ENCODE peak calls at places on chromosomes 11 and 22, in four cellular contexts. E is stromal cell of bone marrow; O is activated effector memory CD4-positive, alpha-beta T cell treated with anti-CD3 and anti-CD28 coated beads, Interleukin-2, amount 50 U/mL, for 16 hours; P is MV-4-11. S is an unnamed sample.

GRCh38 chr11:3849297-3849874 is 6.1 kb upstream of the STIM1 start:
- DNase-seq in O (no peak), E (no peak), P (peak; percentile 55), S (no peak)

GRCh38 chr22:22171357-22172218 is 73.0 kb upstream of the VPREB1 start:
- DNase-seq in O (no peak), P (no peak), E (no peak), S (no peak)

GRCh38 chr11:72352859-72353551 is 81.3 kb downstream of the CLPB start:
- DNase-seq in O (no peak), P (peak; percentile 46), E (peak; percentile 84), S (no peak)

GRCh38 chr11:106471273-106471672 is 393.8 kb downstream of the AASDHPPT start:
- DNase-seq in E (no peak), O (no peak), P (no peak), S (no peak)

GRCh38 chr11:18853086-18853720 is 61.6 kb upstream of the PTPN5 start:
- DNase-seq in P (no peak), E (no peak), O (no peak), S (no peak)

GRCh38 chr11:105045897-105046296 is 762 bp upstream of the CARD16 start:
- DNase-seq in E (peak; percentile 11), O (no peak), P (no peak), S (no peak)

GRCh38 chr22:23179381-23180294 is 671 bp upstream of the BCR start:
- DNase-seq in O (no peak), P (no peak), E (no peak), S (no peak)

GRCh38 chr11:7494086-7494775 is 8.9 kb downstream of the OLFML1 start:
- DNase-seq in E (no peak), O (no peak), P (no peak), S (no peak)

GRCh38 chr22:27474711-27475547 is 326.6 kb downstream of the MN1 start:
- DNase-seq in P (no peak), O (no peak), E (peak; percentile 8), S (no peak)

GRCh38 chr11:91979775-91980174 is 244.8 kb upstream of the FAT3 start:
- DNase-seq in P (no peak), O (no peak), E (no peak), S (no peak)

GRCh38 chr11:105969756-105970155 is 52.3 kb downstream of the MSANTD4 start:
- DNase-seq in E (no peak), O (no peak), P (no peak), S (no peak)

GRCh38 chr11:93548679-93549319 is 5.6 kb upstream of the SMCO4 start:
- DNase-seq in E (no peak), P (no peak), O (no peak), S (no peak)

GRCh38 chr11:47466701-47467250 is 17.8 kb upstream of the RAPSN start:
- DNase-seq in O (peak; percentile 37), E (peak; percentile 21), P (no peak), S (peak; percentile 62)

GRCh38 chr11:125390949-125391348 is 105.1 kb downstream of the FEZ1 start:
- DNase-seq in P (no peak), E (no peak), O (peak; percentile 0), S (no peak)

GRCh38 chr11:27545946-27546345 is 39.4 kb upstream of the LIN7C start:
- DNase-seq in P (peak; percentile 80), E (no peak), O (no peak), S (no peak)

GRCh38 chr22:37045958-37046357 is 5.6 kb upstream of the KCTD17 start:
- DNase-seq in E (no peak), O (no peak), P (no peak), S (no peak)

GRCh38 chr11:131544591-131544990 is 174.2 kb downstream of the NTM start:
- DNase-seq in O (no peak), E (no peak), P (no peak), S (no peak)

GRCh38 chr11:70811915-70812314 is 413.6 kb downstream of the CTTN start:
- DNase-seq in E (no peak), O (no peak), P (no peak), S (no peak)

GRCh38 chr11:104028476-104028875 is 8.0 kb upstream of the DDI1 start:
- DNase-seq in O (no peak), E (no peak), P (no peak), S (no peak)

GRCh38 chr11:111283945-111284481 is 14.3 kb upstream of the POU2AF3 start:
- DNase-seq in E (no peak), P (no peak), O (no peak), S (no peak)

GRCh38 chr22:39175127-39176066 is 22.9 kb upstream of the CBX7 start:
- DNase-seq in P (no peak), E (no peak), O (peak; percentile 62), S (peak; percentile 72)

GRCh38 chr11:20353829-20354434 is 9.6 kb upstream of the HTATIP2 start:
- DNase-seq in E (peak; percentile 22), O (peak; percentile 74), P (no peak), S (no peak)

S was measured in posterior vena cava.